ENCODE peak calls at places on chromosome 13, in seven cellular contexts. W, L, A, G, M, Q and F are unnamed samples.

GRCh38 chr13:113959198-113959597 is 14.7 kb downstream of the C13orf46 start:
- DNase-seq in G (no peak), Q (no peak), W (no peak), L (no peak), M (peak; percentile 81), A (no peak), F (peak; percentile 66)

GRCh38 chr13:34340534-34340933 is 522.6 kb downstream of the RFC3 start:
- DNase-seq in M (no peak), G (peak; percentile 78), L (no peak), Q (no peak), A (no peak), W (no peak), F (peak; percentile 36)

GRCh38 chr13:99471231-99472202 is 29.8 kb upstream of the TM9SF2 start:
- DNase-seq in L (no peak), G (no peak), Q (no peak), W (no peak), A (no peak), M (no peak), F (no peak)

GRCh38 chr13:38530492-38530891 is 156.4 kb upstream of the FREM2 start:
- DNase-seq in L (peak; percentile 6), G (no peak), A (no peak), M (peak; percentile 4), W (no peak), Q (no peak), F (no peak)

GRCh38 chr13:99967498-99967883 is 4.1 kb downstream of the ZIC5 start:
- DNase-seq in G (no peak), M (no peak), W (no peak), L (peak; percentile 20), Q (no peak), A (no peak), F (no peak)

GRCh38 chr13:106521101-106521799 is 14.2 kb downstream of the EFNB2 start:
- DNase-seq in M (no peak), A (no peak), L (no peak), G (no peak), Q (no peak), W (no peak), F (no peak)

GRCh38 chr13:44237276-44237767 is 136.3 kb upstream of the SERP2 start:
- DNase-seq in A (peak; percentile 58), W (peak; percentile 62), G (peak; percentile 80), L (peak; percentile 24), M (no peak), Q (no peak), F (no peak)

GRCh38 chr13:19634129-19634740 is 776 bp downstream of the MPHOSPH8 start:
- DNase-seq in G (no peak), M (no peak), Q (peak; percentile 18), W (no peak), L (peak; percentile 19), A (no peak), F (peak; percentile 33)

GRCh38 chr13:106567421-106568224 is at the start of gene ARGLU1:
- DNase-seq in A (peak; percentile 98), M (peak; percentile 81), Q (peak; percentile 78), W (peak; percentile 88), L (peak; percentile 91), G (peak; percentile 96), F (peak; percentile 94)

GRCh38 chr13:34748078-34748477 is 194.0 kb upstream of the NBEA start:
- DNase-seq in W (no peak), A (peak; percentile 45), L (no peak), M (no peak), G (no peak), Q (no peak), F (no peak)

GRCh38 chr13:58919551-58919950 is 1244.2 kb downstream of the DIAPH3 start:
- DNase-seq in Q (no peak), G (no peak), W (no peak), L (no peak), M (no peak), A (no peak), F (no peak)

GRCh38 chr13:114107686-114108081 is 24.7 kb downstream of the RASA3 start:
- DNase-seq in L (peak; percentile 41), Q (no peak), M (no peak), G (peak; percentile 36), W (no peak), A (no peak), F (no peak)

GRCh38 chr13:39779337-39780270 is 124.1 kb downstream of the COG6 start:
- DNase-seq in A (no peak), Q (no peak), G (no peak), W (no peak), M (no peak), L (no peak), F (no peak)

GRCh38 chr13:79440958-79441553 is 35.0 kb upstream of the RBM26 start:
- DNase-seq in A (no peak), G (no peak), M (no peak), W (no peak), L (no peak), Q (no peak), F (no peak)

GRCh38 chr13:98349731-98350305 is 172.7 kb upstream of the RNF113B start:
- DNase-seq in Q (peak; percentile 21), W (no peak), L (peak; percentile 24), A (no peak), M (peak; percentile 12), G (no peak), F (peak; percentile 44)

GRCh38 chr13:32415019-32415418 is 12.9 kb downstream of the N4BP2L1 start:
- DNase-seq in Q (no peak), M (peak; percentile 25), L (peak; percentile 30), W (no peak), A (no peak), G (no peak), F (no peak)

GRCh38 chr13:43107780-43108179 is 84.4 kb downstream of the DNAJC15 start:
- DNase-seq in M (no peak), W (no peak), Q (no peak), L (no peak), G (no peak), A (no peak), F (no peak)
- H3K27ac ChIP-seq in M (no peak overlapping the region), W (no peak overlapping the region), Q (no peak overlapping the region), L (no peak overlapping the region), G (no peak overlapping the region), A (no peak overlapping the region), F (no peak overlapping the region)

DNA sequence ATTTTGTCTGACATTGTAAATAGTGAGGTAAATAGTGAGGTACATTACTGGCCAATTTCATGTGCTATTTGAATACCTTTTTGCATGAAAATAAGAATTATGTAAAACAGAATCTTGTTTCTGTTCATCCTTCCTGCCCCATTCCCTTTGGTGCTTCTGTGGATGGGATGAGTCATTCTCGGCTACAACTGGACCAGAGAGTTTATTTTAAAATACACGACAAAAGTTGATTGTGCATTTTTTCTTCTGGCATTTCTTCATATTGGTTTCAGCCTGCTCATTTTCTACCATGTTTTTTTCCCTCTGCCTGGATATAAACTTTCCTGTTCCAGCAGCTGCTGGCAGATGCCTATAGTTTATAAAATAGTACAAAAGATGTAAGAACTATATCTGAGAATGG is 107.5 kb downstream of the CYSLTR2 start:
- DNase-seq in M (no peak), Q (no peak), L (no peak), A (no peak), G (no peak), W (no peak), F (no peak)
- TF ChIP-seq EP300 in M (no peak), Q (no peak), L (no peak), A (no peak), G (no peak), W (no peak), F (no peak)

GRCh38 chr13:77290342-77290741 is 36.6 kb downstream of the MYCBP2 start:
- DNase-seq in M (no peak), A (no peak), W (no peak), Q (no peak), G (no peak), L (no peak), F (no peak)
- H3K27ac ChIP-seq in M (no peak overlapping the region), A (no peak overlapping the region), W (no peak overlapping the region), Q (no peak overlapping the region), G (no peak overlapping the region), L (no peak overlapping the region), F (no peak overlapping the region)

DNA sequence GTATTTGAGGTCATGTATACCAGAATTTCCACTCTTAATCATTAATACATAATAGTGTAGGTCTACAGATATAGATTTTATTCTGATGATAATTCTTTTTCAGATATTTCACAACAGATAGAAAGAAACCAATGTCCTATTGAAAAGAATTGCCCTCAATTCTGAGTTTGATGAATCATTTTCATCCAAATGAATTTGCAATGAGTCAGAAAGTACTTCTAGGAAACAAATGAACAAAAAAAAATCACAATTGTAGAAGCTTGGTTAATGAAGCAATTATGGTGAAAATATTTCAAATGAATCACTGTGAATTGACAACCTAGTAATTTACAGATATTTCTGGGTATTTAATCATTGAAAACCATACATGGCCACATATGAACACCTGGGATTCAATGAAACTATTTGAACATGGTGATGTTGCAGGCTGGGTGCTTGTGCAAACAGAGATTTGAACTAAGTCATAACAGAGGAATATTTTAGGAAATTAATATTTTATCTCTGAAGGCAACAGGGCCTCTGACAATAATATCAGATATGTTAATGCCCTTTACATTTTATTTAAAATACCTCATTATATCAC is 360.9 kb downstream of the SLITRK5 start:
- DNase-seq in M (no peak), Q (no peak), A (no peak), L (no peak), G (no peak), W (no peak), F (no peak)
- TF ChIP-seq EP300 in M (no peak), Q (no peak), A (no peak), L (no peak), G (no peak), W (no peak), F (no peak)

GRCh38 chr13:27955192-27955591 is 13.9 kb downstream of the CDX2 start:
- DNase-seq in Q (no peak), G (no peak), M (no peak), L (no peak), A (no peak), W (no peak), F (no peak)

GRCh38 chr13:27956576-27957300 is 12.4 kb downstream of the CDX2 start:
- DNase-seq in Q (no peak), G (no peak), W (no peak), L (no peak), A (no peak), M (no peak), F (no peak)

GRCh38 chr13:27953671-27954405 is 15.3 kb downstream of the CDX2 start:
- DNase-seq in M (peak; percentile 66), Q (peak; percentile 19), W (peak; percentile 43), G (peak; percentile 75), L (peak; percentile 90), A (peak; percentile 69), F (peak; percentile 88)

GRCh38 chr13:27954406-27954851 is 14.7 kb downstream of the CDX2 start:
- DNase-seq in M (no peak), Q (no peak), L (peak; percentile 34), W (no peak), G (no peak), A (no peak), F (peak; percentile 49)

DNA sequence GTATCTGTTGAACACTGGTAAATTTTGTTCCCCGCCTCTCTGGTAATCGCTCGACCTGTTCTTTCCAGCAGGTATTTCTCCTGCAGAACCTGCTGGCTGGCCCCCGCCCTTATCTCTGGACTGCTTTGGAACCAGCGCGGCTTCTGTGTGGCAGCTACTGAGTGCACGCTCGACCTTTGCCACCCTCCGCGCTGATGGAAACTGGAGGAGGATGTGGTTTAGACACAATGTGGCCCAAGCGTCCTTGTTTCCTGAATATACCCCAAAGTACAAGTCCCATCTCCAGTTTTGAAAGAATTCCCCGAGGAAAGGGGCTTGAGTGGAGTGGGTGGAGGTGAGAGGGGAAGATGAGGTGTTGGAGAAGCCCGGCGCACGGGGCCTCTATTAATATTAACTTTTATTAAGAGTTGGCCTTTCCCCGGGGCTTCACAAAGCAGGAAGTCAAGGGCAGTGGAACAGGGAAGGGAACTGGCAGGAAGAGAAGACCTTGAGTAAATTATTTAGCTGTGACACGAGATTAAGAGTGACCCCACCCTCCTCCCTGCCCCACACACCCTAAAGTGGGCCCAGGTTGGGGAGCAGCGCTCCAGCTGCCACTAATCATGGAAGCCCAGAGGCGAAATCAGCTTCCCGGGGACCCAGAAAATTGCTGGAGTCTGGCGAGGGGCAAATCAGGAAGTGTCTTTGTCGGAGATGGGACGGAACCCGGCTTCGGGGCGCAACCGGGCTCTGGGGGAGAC is 16.0 kb downstream of the CDX2 start:
- DNase-seq in L (no peak), M (no peak), G (no peak), A (no peak), Q (peak; percentile 15), W (no peak), F (peak; percentile 85)
- H3K27ac ChIP-seq in L (no peak overlapping the region), M (no peak overlapping the region), G (no peak overlapping the region), A (no peak overlapping the region), Q (peak overlapping the region; percentile 20), W (no peak overlapping the region), F (peak overlapping the region; percentile 85)